ENCODE peak calls at places on chromosome 13, in nine cellular contexts. One of them, this sample, is unnamed.

GRCh38 chr13:111886217-111886945 is 180.6 kb upstream of the SOX1 start:
- DNase-seq in CD4-positive, alpha-beta T cell: no peak
- DNase-seq in retina: no peak
- DNase-seq in Panc1: no peak
- DNase-seq in naive thymus-derived CD8-positive, alpha-beta T cell: no peak
- DNase-seq in activated B cell treated with CpG ODN at 0.5 μM for 24 hours: no peak
- DNase-seq in endothelial cell: no peak
- DNase-seq in colonic mucosa: no peak
- DNase-seq in esophagus squamous epithelium: no peak
- DNase-seq in this sample: no peak

GRCh38 chr13:31175847-31176536 is 14.3 kb upstream of the HSPH1 start:
- DNase-seq in naive thymus-derived CD8-positive, alpha-beta T cell: no peak
- DNase-seq in colonic mucosa: no peak
- DNase-seq in endothelial cell: no peak
- DNase-seq in esophagus squamous epithelium: no peak
- DNase-seq in activated B cell treated with CpG ODN at 0.5 μM for 24 hours: no peak
- DNase-seq in retina: no peak
- DNase-seq in CD4-positive, alpha-beta T cell: no peak
- DNase-seq in Panc1: no peak
- DNase-seq in this sample: no peak

GRCh38 chr13:48431431-48431830 is 18.5 kb upstream of the LPAR6 start:
- DNase-seq in endothelial cell: no peak
- DNase-seq in esophagus squamous epithelium: no peak
- DNase-seq in Panc1: no peak
- DNase-seq in naive thymus-derived CD8-positive, alpha-beta T cell: no peak
- DNase-seq in CD4-positive, alpha-beta T cell: no peak
- DNase-seq in retina: no peak
- DNase-seq in colonic mucosa: no peak
- DNase-seq in activated B cell treated with CpG ODN at 0.5 μM for 24 hours: no peak
- DNase-seq in this sample: no peak

GRCh38 chr13:22214184-22214583 is 543.3 kb downstream of the FGF9 start:
- DNase-seq in retina: no peak
- DNase-seq in Panc1: no peak
- DNase-seq in activated B cell treated with CpG ODN at 0.5 μM for 24 hours: no peak
- DNase-seq in colonic mucosa: no peak
- DNase-seq in CD4-positive, alpha-beta T cell: no peak
- DNase-seq in esophagus squamous epithelium: no peak
- DNase-seq in endothelial cell: no peak
- DNase-seq in naive thymus-derived CD8-positive, alpha-beta T cell: no peak
- DNase-seq in this sample: no peak

GRCh38 chr13:114067381-114067885 is 65.0 kb downstream of the RASA3 start:
- DNase-seq in naive thymus-derived CD8-positive, alpha-beta T cell: no peak
- DNase-seq in endothelial cell: no peak
- DNase-seq in Panc1: no peak
- DNase-seq in esophagus squamous epithelium: no peak
- DNase-seq in CD4-positive, alpha-beta T cell: no peak
- DNase-seq in activated B cell treated with CpG ODN at 0.5 μM for 24 hours: no peak
- DNase-seq in retina: no peak
- DNase-seq in colonic mucosa: no peak
- DNase-seq in this sample: no peak

GRCh38 chr13:44385401-44385800 is 11.8 kb downstream of the SERP2 start:
- DNase-seq in naive thymus-derived CD8-positive, alpha-beta T cell: no peak
- DNase-seq in colonic mucosa: no peak
- DNase-seq in retina: no peak
- DNase-seq in esophagus squamous epithelium: no peak
- DNase-seq in activated B cell treated with CpG ODN at 0.5 μM for 24 hours: no peak
- DNase-seq in CD4-positive, alpha-beta T cell: no peak
- DNase-seq in endothelial cell: no peak
- DNase-seq in Panc1: no peak
- DNase-seq in this sample: no peak

GRCh38 chr13:31887311-31887710 is 144.3 kb upstream of the FRY start:
- DNase-seq in naive thymus-derived CD8-positive, alpha-beta T cell: no peak
- DNase-seq in CD4-positive, alpha-beta T cell: no peak
- DNase-seq in esophagus squamous epithelium: no peak
- DNase-seq in Panc1: no peak
- DNase-seq in colonic mucosa: no peak
- DNase-seq in activated B cell treated with CpG ODN at 0.5 μM for 24 hours: no peak
- DNase-seq in endothelial cell: no peak
- DNase-seq in retina: no peak
- DNase-seq in this sample: no peak

GRCh38 chr13:30148171-30148754 is 159.1 kb downstream of the KATNAL1 start:
- DNase-seq in activated B cell treated with CpG ODN at 0.5 μM for 24 hours: no peak
- DNase-seq in esophagus squamous epithelium: no peak
- DNase-seq in colonic mucosa: no peak
- DNase-seq in retina: no peak
- DNase-seq in naive thymus-derived CD8-positive, alpha-beta T cell: peak; percentile 57
- DNase-seq in Panc1: no peak
- DNase-seq in endothelial cell: no peak
- DNase-seq in CD4-positive, alpha-beta T cell: peak; percentile 24
- DNase-seq in this sample: no peak

GRCh38 chr13:99656092-99656745 is 154.9 kb downstream of the TM9SF2 start:
- DNase-seq in endothelial cell: peak; percentile 81
- DNase-seq in activated B cell treated with CpG ODN at 0.5 μM for 24 hours: peak; percentile 54
- DNase-seq in naive thymus-derived CD8-positive, alpha-beta T cell: peak; percentile 76
- DNase-seq in CD4-positive, alpha-beta T cell: peak; percentile 86
- DNase-seq in esophagus squamous epithelium: peak; percentile 3
- DNase-seq in retina: peak; percentile 91
- DNase-seq in Panc1: peak; percentile 61
- DNase-seq in colonic mucosa: peak; percentile 89
- DNase-seq in this sample: peak; percentile 38

GRCh38 chr13:105565328-105565727 is 970.1 kb downstream of the EFNB2 start:
- DNase-seq in naive thymus-derived CD8-positive, alpha-beta T cell: no peak
- DNase-seq in colonic mucosa: no peak
- DNase-seq in activated B cell treated with CpG ODN at 0.5 μM for 24 hours: no peak
- DNase-seq in Panc1: no peak
- DNase-seq in CD4-positive, alpha-beta T cell: no peak
- DNase-seq in esophagus squamous epithelium: no peak
- DNase-seq in retina: no peak
- DNase-seq in endothelial cell: no peak
- DNase-seq in this sample: no peak

GRCh38 chr13:50189450-50189849 is 174.2 kb downstream of the KCNRG start:
- DNase-seq in colonic mucosa: no peak
- DNase-seq in endothelial cell: no peak
- DNase-seq in Panc1: no peak
- DNase-seq in CD4-positive, alpha-beta T cell: no peak
- DNase-seq in retina: no peak
- DNase-seq in esophagus squamous epithelium: no peak
- DNase-seq in naive thymus-derived CD8-positive, alpha-beta T cell: no peak
- DNase-seq in activated B cell treated with CpG ODN at 0.5 μM for 24 hours: no peak
- DNase-seq in this sample: no peak

This sample was measured in keratinocyte.